ENCODE peak calls at places on chromosomes 7 and 10, in ten cellular contexts. D is lower leg skin, P is suprapubic skin, G is GM12892, N is H54, S is upper lobe of left lung, H is HCT116, R is transverse colon, L is tibial nerve, W is ovary. T is an unnamed sample.

GRCh38 chr7:105887569-105888199 is 11.3 kb upstream of the ATXN7L1 start:
- DNase-seq in D (no peak), P (no peak), G (no peak), N (no peak), S (peak; percentile 32), H (no peak), R (no peak), L (no peak), W (no peak), T (no peak)

GRCh38 chr10:131115801-131116200 is 195.7 kb downstream of the TCERG1L start:
- DNase-seq in D (no peak), P (no peak), G (no peak), N (no peak), S (no peak), H (no peak), R (no peak), L (no peak), W (no peak), T (no peak)

GRCh38 chr10:63501954-63502353 is 19.2 kb upstream of the REEP3 start:
- DNase-seq in D (no peak), P (no peak), G (no peak), N (no peak), S (no peak), H (no peak), R (no peak), L (no peak), W (no peak), T (no peak)

GRCh38 chr10:120607016-120607709 is 150.1 kb downstream of the PLPP4 start:
- DNase-seq in D (no peak), P (no peak), G (no peak), N (no peak), S (no peak), H (no peak), R (no peak), L (no peak), W (no peak), T (no peak)

GRCh38 chr7:40579401-40579800 is 444.6 kb downstream of the SUGCT start:
- DNase-seq in D (no peak), P (no peak), G (no peak), N (no peak), S (no peak), H (no peak), R (no peak), L (no peak), W (no peak), T (no peak)

GRCh38 chr7:38858281-38858884 is 50.6 kb downstream of the VPS41 start:
- DNase-seq in D (no peak), P (no peak), G (no peak), N (no peak), S (no peak), H (no peak), R (no peak), L (no peak), W (no peak), T (no peak)

GRCh38 chr7:157273208-157274202 is 63.3 kb upstream of the DNAJB6 start:
- DNase-seq in D (no peak), P (no peak), G (peak; percentile 88), N (peak; percentile 88), S (peak; percentile 80), H (peak; percentile 21), R (peak; percentile 69), L (peak; percentile 55), W (peak; percentile 79), T (peak; percentile 94)

GRCh38 chr10:23540401-23540800 is 101.5 kb downstream of the OTUD1 start:
- DNase-seq in D (no peak), P (no peak), G (no peak), N (no peak), S (no peak), H (no peak), R (no peak), L (no peak), W (no peak), T (no peak)

GRCh38 chr7:84546403-84546802 is 351.8 kb upstream of the SEMA3A start:
- DNase-seq in D (no peak), P (no peak), G (no peak), N (no peak), S (no peak), H (no peak), R (no peak), L (no peak), W (no peak), T (no peak)

GRCh38 chr10:3100856-3101640 is 33.7 kb downstream of the PFKP start:
- DNase-seq in D (no peak), P (no peak), G (no peak), N (no peak), S (no peak), H (no peak), R (no peak), L (no peak), W (no peak), T (no peak)

GRCh38 chr10:80485410-80486135 is 31.5 kb downstream of the TSPAN14 start:
- DNase-seq in D (peak; percentile 28), P (no peak), G (no peak), N (no peak), S (no peak), H (no peak), R (peak; percentile 8), L (no peak), W (no peak), T (no peak)

GRCh38 chr7:44769381-44770209 is 20.9 kb downstream of the ZMIZ2 start:
- DNase-seq in D (no peak), P (no peak), G (no peak), N (peak; percentile 59), S (no peak), H (no peak), R (peak; percentile 44), L (peak; percentile 18), W (no peak), T (no peak)

DNA sequence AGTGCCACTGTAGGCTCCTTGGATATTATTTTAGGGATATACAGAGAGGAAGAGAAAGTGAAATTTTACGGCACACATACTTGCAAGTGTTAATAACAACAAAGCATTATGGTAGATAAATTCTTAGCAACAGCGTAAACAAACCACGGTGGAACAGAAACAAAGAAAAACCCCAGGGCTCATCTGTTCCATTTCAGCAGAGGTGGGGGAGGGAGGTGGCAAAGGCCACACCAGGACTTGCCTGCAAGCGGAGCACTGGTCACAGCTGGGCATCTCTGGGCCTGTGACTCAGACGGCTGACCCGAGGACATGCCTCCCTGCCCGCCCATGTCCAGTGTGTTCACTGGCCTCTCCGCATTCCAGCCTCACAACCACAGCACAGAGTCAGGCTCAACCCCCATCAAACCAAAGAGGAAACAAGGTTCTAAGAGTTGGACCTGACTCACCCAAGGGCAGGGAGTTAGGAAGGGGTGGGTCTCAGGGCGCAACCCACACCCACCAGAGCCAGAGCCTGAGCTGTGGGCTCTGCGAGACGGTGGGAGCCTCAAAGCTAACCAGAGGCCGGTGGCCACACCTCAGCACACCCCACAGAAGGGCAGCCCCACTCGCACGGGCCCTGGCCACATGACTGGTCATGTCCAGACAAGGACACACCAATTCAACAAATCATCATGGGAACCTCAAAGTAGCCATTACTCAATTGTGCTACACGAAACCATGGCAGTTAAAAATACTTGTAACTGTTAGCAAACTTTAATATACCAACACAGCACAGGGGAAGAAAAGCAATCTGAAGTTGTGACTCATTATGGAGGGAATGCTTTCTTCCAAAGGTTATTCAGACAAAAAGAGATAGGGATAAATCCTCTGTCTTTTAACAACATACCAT is 10.7 kb downstream of the ESYT2 start:
- DNase-seq in D (peak; percentile 86), P (peak; percentile 92), G (peak; percentile 40), N (peak; percentile 95), S (peak; percentile 96), H (peak; percentile 95), R (peak; percentile 84), L (peak; percentile 71), W (peak; percentile 77), T (peak; percentile 43)
- TF ChIP-seq POLR2A in D (no peak), P (no peak), G (no peak), N (no peak), S (peak; percentile 72), H (no peak), R (peak; percentile 59), L (no peak), W (peak; percentile 23), T (peak; percentile 49)

GRCh38 chr7:74272305-74273038 is 16.7 kb upstream of the CLIP2 start:
- DNase-seq in D (peak; percentile 70), P (peak; percentile 83), G (peak; percentile 86), N (peak; percentile 76), S (peak; percentile 76), H (no peak), R (peak; percentile 69), L (peak; percentile 39), W (peak; percentile 76), T (peak; percentile 82)
- TF ChIP-seq POLR2A in D (no peak), P (no peak), G (peak; percentile 72), N (peak; percentile 60), S (peak; percentile 31), H (no peak), R (no peak), L (no peak), W (no peak), T (peak; percentile 70)

DNA sequence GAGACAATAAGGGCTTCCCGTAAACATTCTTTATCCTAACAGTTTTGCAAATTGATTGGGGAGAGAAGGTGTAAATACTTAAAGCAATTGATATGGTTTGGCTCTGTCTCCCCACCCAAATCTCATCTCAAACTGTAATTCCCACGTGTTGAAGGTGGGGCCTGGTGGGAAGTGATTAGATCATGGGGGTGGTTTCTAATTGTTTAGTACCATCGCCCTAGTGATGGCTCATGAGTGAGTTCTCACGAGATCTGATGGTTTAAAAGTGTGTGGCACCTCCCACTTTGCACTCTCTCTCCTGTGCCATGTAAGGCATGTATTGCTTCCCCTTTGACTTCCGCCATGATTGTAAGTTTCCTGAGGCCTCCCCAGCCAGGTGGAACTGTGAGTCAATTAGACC is 22.1 kb upstream of the CAPZA2 start:
- DNase-seq in D (no peak), P (no peak), G (no peak), N (no peak), S (no peak), H (no peak), R (no peak), L (no peak), W (no peak), T (no peak)
- TF ChIP-seq POLR2A in D (no peak), P (no peak), G (no peak), N (no peak), S (no peak), H (no peak), R (no peak), L (no peak), W (no peak), T (no peak)

DNA sequence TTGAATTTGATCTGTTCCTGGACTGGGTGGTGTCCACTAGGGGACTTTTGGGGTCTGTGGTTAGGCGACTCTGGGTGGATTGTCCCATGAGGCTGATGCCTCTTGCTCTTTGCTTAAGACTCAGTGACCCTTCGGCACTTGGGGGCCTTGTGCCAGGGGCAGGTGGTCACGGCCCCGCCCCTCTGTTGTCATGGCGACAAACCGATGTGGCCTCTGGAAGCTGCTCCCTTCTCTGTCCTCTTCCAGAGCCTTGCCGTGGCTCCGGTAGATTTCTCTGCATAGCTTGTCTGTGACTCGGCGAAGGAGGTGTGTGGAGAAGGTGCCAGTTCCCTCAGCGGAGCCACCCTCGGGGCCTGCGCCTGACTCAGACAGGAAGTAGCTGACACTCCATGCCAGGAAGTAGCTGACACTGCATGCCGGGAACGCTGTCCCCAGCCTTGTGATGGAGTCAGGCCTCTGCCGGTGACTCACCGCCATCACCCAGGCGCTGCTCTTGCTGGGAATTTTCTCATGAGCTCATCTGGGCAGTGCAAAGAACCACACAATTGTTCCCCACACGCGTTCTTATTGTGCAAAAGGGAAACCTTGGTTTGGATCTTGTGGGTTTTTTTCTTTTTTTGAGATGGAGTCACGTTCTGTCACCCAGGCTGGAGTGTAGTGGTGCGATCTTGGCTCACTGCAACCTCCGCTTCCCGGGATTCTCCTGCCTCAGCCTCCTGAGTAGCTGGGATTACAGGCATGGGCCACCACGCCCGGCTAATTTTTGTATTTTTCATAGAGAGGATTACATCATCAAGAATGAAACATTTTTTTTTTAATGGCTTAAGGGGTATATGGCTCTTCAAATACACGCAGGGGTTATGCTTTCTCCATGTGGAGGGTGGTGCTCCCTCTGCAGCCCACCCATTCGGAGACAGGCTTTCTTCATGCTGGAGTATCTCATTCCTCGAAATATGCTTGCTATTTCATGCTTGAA is 72.6 kb downstream of the PFKFB3 start:
- DNase-seq in D (peak; percentile 96), P (peak; percentile 97), G (peak; percentile 17), N (peak; percentile 85), S (peak; percentile 97), H (peak; percentile 89), R (peak; percentile 80), L (peak; percentile 84), W (peak; percentile 33), T (peak; percentile 33)
- TF ChIP-seq POLR2A in D (no peak), P (no peak), G (peak; percentile 68), N (peak; percentile 70), S (peak; percentile 75), H (peak; percentile 87), R (peak; percentile 33), L (peak; percentile 25), W (no peak), T (no peak)